ENCODE peak calls at places on chromosomes 1 and 21, in six cellular contexts. L, Y, P, H, Z and A are unnamed samples.
A peak's percentile ranks its signal among the peaks of the same experiment; 100 is the strongest.

GRCh38 chr1:236489710-236490377 is 33.9 kb upstream of the LGALS8 start:
- DNase-seq in L (peak; percentile 71), Y (peak; percentile 82), P (no peak), H (peak; percentile 80), Z (peak; percentile 41), A (peak; percentile 30)

GRCh38 chr1:164701221-164701761 is 142.3 kb downstream of the PBX1 start:
- DNase-seq in L (no peak), Y (no peak), P (no peak), H (no peak), Z (peak; percentile 60), A (no peak)

GRCh38 chr21:38621132-38621531 is 122.9 kb upstream of the ERG start:
- DNase-seq in L (no peak), Y (no peak), P (no peak), H (no peak), Z (no peak), A (no peak)

GRCh38 chr1:64483711-64484454 is 14.0 kb downstream of the CACHD1 start:
- DNase-seq in L (no peak), Y (peak; percentile 76), P (no peak), H (no peak), Z (no peak), A (no peak)

GRCh38 chr1:27724961-27725373 is 794 bp upstream of the FAM76A start:
- DNase-seq in L (peak; percentile 41), Y (peak; percentile 83), P (no peak), H (no peak), Z (peak; percentile 8), A (no peak)

GRCh38 chr1:220809187-220809550 is 22.5 kb downstream of the MTARC1 start:
- DNase-seq in L (no peak), Y (no peak), P (no peak), H (no peak), Z (no peak), A (no peak)

GRCh38 chr21:37266515-37267221 is 466 bp downstream of the VPS26C start:
- DNase-seq in L (peak; percentile 75), Y (no peak), P (no peak), H (peak; percentile 42), Z (no peak), A (no peak)

GRCh38 chr1:118785246-118785645 is 202.9 kb downstream of the TBX15 start:
- DNase-seq in L (peak; percentile 4), Y (no peak), P (peak; percentile 10), H (no peak), Z (peak; percentile 16), A (no peak)

GRCh38 chr1:89310505-89310904 is 37.8 kb upstream of the GBP5 start:
- DNase-seq in L (no peak), Y (no peak), P (peak; percentile 4), H (peak; percentile 55), Z (no peak), A (no peak)

GRCh38 chr1:186578325-186579016 is 101.8 kb downstream of the PTGS2 start:
- DNase-seq in L (no peak), Y (no peak), P (no peak), H (no peak), Z (peak; percentile 72), A (no peak)

GRCh38 chr1:28457678-28458077 is 48.2 kb upstream of the RCC1 start:
- DNase-seq in L (no peak), Y (no peak), P (no peak), H (no peak), Z (no peak), A (no peak)

GRCh38 chr21:33206771-33207290 is 22.9 kb upstream of the IFNAR2 start:
- DNase-seq in L (no peak), Y (no peak), P (no peak), H (no peak), Z (no peak), A (no peak)

GRCh38 chr21:46159390-46159789 is 4.0 kb upstream of the FTCD start:
- DNase-seq in L (peak; percentile 1), Y (no peak), P (no peak), H (no peak), Z (peak; percentile 28), A (no peak)

GRCh38 chr1:200252526-200252925 is 157.3 kb downstream of the ZNF281 start:
- DNase-seq in L (no peak), Y (no peak), P (no peak), H (peak; percentile 45), Z (no peak), A (no peak)

GRCh38 chr1:42165511-42166210 is 1.1 kb upstream of the GUCA2A start:
- DNase-seq in L (no peak), Y (peak; percentile 35), P (peak; percentile 60), H (peak; percentile 57), Z (peak; percentile 92), A (no peak)

GRCh38 chr1:54742262-54742661 is 22.1 kb downstream of the PARS2 start:
- DNase-seq in L (no peak), Y (no peak), P (no peak), H (peak; percentile 12), Z (no peak), A (no peak)

GRCh38 chr1:56877973-56878372 is 23.4 kb downstream of the C8A start:
- DNase-seq in L (no peak), Y (no peak), P (no peak), H (no peak), Z (no peak), A (no peak)

GRCh38 chr1:179742717-179743678 is at the start of gene FAM163A:
- DNase-seq in L (peak; percentile 71), Y (peak; percentile 66), P (no peak), H (no peak), Z (no peak), A (no peak)

GRCh38 chr1:63967901-63968300 is 194.1 kb downstream of the ROR1 start:
- DNase-seq in L (no peak), Y (no peak), P (no peak), H (no peak), Z (no peak), A (peak; percentile 60)

GRCh38 chr1:26956321-26956720 is 3.9 kb downstream of the KDF1 start:
- DNase-seq in L (no peak), Y (no peak), P (no peak), H (no peak), Z (no peak), A (no peak)

GRCh38 chr1:58709540-58709939 is 9.7 kb upstream of the MYSM1 start:
- DNase-seq in L (no peak), Y (no peak), P (no peak), H (no peak), Z (no peak), A (no peak)

GRCh38 chr1:58814251-58815068 is 30.6 kb upstream of the JUN start:
- DNase-seq in L (peak; percentile 58), Y (peak; percentile 80), P (no peak), H (no peak), Z (peak; percentile 63), A (no peak)

GRCh38 chr1:7541629-7542028 is 229.5 kb upstream of the VAMP3 start:
- DNase-seq in L (no peak), Y (no peak), P (no peak), H (no peak), Z (no peak), A (no peak)

GRCh38 chr1:151681921-151682320 is 34.7 kb downstream of the CELF3 start:
- DNase-seq in L (no peak), Y (no peak), P (no peak), H (no peak), Z (no peak), A (no peak)

GRCh38 chr1:38068220-38068979 is 21.8 kb upstream of the POU3F1 start:
- DNase-seq in L (no peak), Y (no peak), P (no peak), H (no peak), Z (no peak), A (no peak)

GRCh38 chr1:94560333-94560732 is 18.8 kb upstream of the F3 start:
- DNase-seq in L (no peak), Y (no peak), P (no peak), H (no peak), Z (peak; percentile 31), A (no peak)

DNA sequence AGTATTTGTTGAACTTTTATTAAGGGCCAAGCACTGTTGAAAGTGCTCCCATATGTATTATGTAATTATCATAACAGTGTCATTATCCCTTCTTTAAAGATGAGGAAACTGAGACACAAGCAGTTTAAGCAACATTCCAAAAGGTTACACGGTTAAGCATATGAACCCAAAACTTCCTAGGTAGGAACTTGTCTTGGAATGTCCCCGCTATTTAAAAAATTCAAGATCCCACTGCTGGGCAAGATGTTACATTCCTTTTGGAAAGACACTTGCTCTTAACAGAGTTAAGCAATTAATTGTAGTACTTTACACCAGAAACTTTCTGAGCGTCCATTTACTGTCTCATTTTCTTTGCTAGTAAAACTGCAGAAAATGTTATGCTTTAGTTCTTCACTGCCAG is 15.6 kb downstream of the LMO4 start:
- DNase-seq in L (no peak), Y (peak; percentile 17), P (no peak), H (no peak), Z (no peak), A (no peak)
- TF ChIP-seq CTCF in L (no peak), Y (no peak), P (no peak), H (no peak), Z (no peak), A (no peak)

DNA sequence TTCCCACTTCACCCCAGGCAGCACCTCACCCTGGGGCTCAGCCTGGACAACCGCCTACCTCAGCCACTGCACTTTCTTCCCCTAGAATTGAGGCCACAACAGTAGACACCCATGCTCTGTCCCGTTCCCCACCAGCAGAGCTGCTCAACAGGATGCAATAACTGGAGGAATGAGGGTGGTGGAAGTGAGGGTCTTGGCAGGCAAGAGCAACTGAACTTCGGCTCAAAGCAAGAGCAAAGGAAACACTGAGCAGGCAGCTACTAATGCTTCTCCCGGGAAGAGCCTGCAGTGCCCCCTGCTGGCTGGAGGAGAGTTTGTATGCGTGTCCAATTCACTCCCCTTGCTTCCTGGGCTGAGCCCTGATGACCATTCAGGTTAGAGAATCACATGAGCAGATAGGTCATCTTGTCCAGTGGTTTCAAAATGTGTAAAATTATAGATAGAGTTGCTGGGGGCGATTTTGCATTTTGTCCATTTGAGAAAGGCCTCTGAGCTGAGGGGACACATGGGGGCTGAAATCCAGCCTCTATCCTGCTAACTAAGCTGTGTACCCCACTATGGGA is 13.9 kb downstream of the NT5C1A start:
- DNase-seq in L (peak; percentile 86), Y (peak; percentile 93), P (no peak), H (peak; percentile 84), Z (peak; percentile 36), A (peak; percentile 41)
- H3K4me3 ChIP-seq in L (peak overlapping the region; percentile 8), Y (no peak overlapping the region), P (no peak overlapping the region), H (no peak overlapping the region), Z (no peak overlapping the region), A (no peak overlapping the region)

GRCh38 chr1:157833155-157833554 is 8.5 kb downstream of the CD5L start:
- DNase-seq in L (no peak), Y (no peak), P (no peak), H (no peak), Z (no peak), A (no peak)
- TF ChIP-seq CTCF in L (no peak), Y (no peak), P (no peak), H (no peak), Z (no peak), A (no peak)

GRCh38 chr1:230105754-230106625 is 39.0 kb downstream of the GALNT2 start:
- DNase-seq in L (no peak), Y (no peak), P (peak; percentile 90), H (peak; percentile 94), Z (peak; percentile 79), A (no peak)

GRCh38 chr1:230103341-230104173 is 36.5 kb downstream of the GALNT2 start:
- DNase-seq in L (no peak), Y (no peak), P (no peak), H (peak; percentile 41), Z (no peak), A (no peak)

GRCh38 chr1:230107941-230108340 is 40.9 kb downstream of the GALNT2 start:
- DNase-seq in L (no peak), Y (no peak), P (no peak), H (no peak), Z (no peak), A (no peak)

GRCh38 chr1:230104395-230105244 is 37.6 kb downstream of the GALNT2 start:
- DNase-seq in L (peak; percentile 27), Y (peak; percentile 45), P (peak; percentile 99), H (peak; percentile 100), Z (peak; percentile 99), A (peak; percentile 95)

GRCh38 chr1:230105245-230105753 is 38.3 kb downstream of the GALNT2 start:
- DNase-seq in L (no peak), Y (no peak), P (no peak), H (no peak), Z (no peak), A (no peak)
- H3K4me3 ChIP-seq in L (no peak overlapping the region), Y (no peak overlapping the region), P (no peak overlapping the region), H (peak overlapping the region; percentile 9), Z (peak overlapping the region; percentile 4), A (no peak overlapping the region)